ENCODE peak calls at places on chromosomes 7 and 10, in seven cellular contexts. One of them, this sample, is unnamed.

GRCh38 chr10:104021246-104021645 is 54.3 kb downstream of the SLK start:
- DNase-seq in GM23248: no peak
- DNase-seq in astrocyte: no peak
- DNase-seq in AG04450: no peak
- DNase-seq in naive thymus-derived CD4-positive, alpha-beta T cell: no peak
- DNase-seq in right atrium auricular region: no peak
- DNase-seq in CD8-positive, alpha-beta memory T cell: no peak
- DNase-seq in this sample: no peak

GRCh38 chr10:114526112-114526496 is 121.8 kb upstream of the AFAP1L2 start:
- DNase-seq in GM23248: no peak
- DNase-seq in astrocyte: peak; percentile 52
- DNase-seq in AG04450: no peak
- DNase-seq in naive thymus-derived CD4-positive, alpha-beta T cell: no peak
- DNase-seq in right atrium auricular region: no peak
- DNase-seq in CD8-positive, alpha-beta memory T cell: no peak
- DNase-seq in this sample: no peak

GRCh38 chr7:154844955-154845354 is 158.0 kb downstream of the PAXIP1 start:
- DNase-seq in GM23248: no peak
- DNase-seq in astrocyte: no peak
- DNase-seq in AG04450: no peak
- DNase-seq in naive thymus-derived CD4-positive, alpha-beta T cell: no peak
- DNase-seq in right atrium auricular region: no peak
- DNase-seq in CD8-positive, alpha-beta memory T cell: no peak
- DNase-seq in this sample: no peak

GRCh38 chr7:120731276-120731675 is 126.7 kb downstream of the TSPAN12 start:
- DNase-seq in GM23248: no peak
- DNase-seq in astrocyte: no peak
- DNase-seq in AG04450: no peak
- DNase-seq in naive thymus-derived CD4-positive, alpha-beta T cell: no peak
- DNase-seq in right atrium auricular region: no peak
- DNase-seq in CD8-positive, alpha-beta memory T cell: no peak
- DNase-seq in this sample: no peak

GRCh38 chr10:17744395-17744841 is 7.6 kb upstream of the TMEM236 start:
- DNase-seq in GM23248: no peak
- DNase-seq in astrocyte: no peak
- DNase-seq in AG04450: no peak
- DNase-seq in naive thymus-derived CD4-positive, alpha-beta T cell: no peak
- DNase-seq in right atrium auricular region: no peak
- DNase-seq in CD8-positive, alpha-beta memory T cell: no peak
- DNase-seq in this sample: no peak

GRCh38 chr7:85094046-85094720 is 92.7 kb downstream of the SEMA3D start:
- DNase-seq in GM23248: no peak
- DNase-seq in astrocyte: peak; percentile 55
- DNase-seq in AG04450: no peak
- DNase-seq in naive thymus-derived CD4-positive, alpha-beta T cell: no peak
- DNase-seq in right atrium auricular region: peak; percentile 62
- DNase-seq in CD8-positive, alpha-beta memory T cell: no peak
- DNase-seq in this sample: no peak

GRCh38 chr7:101179117-101179779 is 845 bp downstream of the NAT16 start:
- DNase-seq in GM23248: no peak
- DNase-seq in astrocyte: no peak
- DNase-seq in AG04450: no peak
- DNase-seq in naive thymus-derived CD4-positive, alpha-beta T cell: no peak
- DNase-seq in right atrium auricular region: no peak
- DNase-seq in CD8-positive, alpha-beta memory T cell: no peak
- DNase-seq in this sample: no peak

GRCh38 chr7:46610746-46611145 is 689.7 kb upstream of the IGFBP3 start:
- DNase-seq in GM23248: no peak
- DNase-seq in astrocyte: peak; percentile 14
- DNase-seq in AG04450: no peak
- DNase-seq in naive thymus-derived CD4-positive, alpha-beta T cell: no peak
- DNase-seq in right atrium auricular region: no peak
- DNase-seq in CD8-positive, alpha-beta memory T cell: no peak
- DNase-seq in this sample: no peak

GRCh38 chr10:25508112-25508815 is 333.5 kb downstream of the GPR158 start:
- DNase-seq in GM23248: no peak
- DNase-seq in astrocyte: no peak
- DNase-seq in AG04450: no peak
- DNase-seq in naive thymus-derived CD4-positive, alpha-beta T cell: no peak
- DNase-seq in right atrium auricular region: no peak
- DNase-seq in CD8-positive, alpha-beta memory T cell: no peak
- DNase-seq in this sample: no peak

GRCh38 chr7:116434820-116435341 is 64.7 kb upstream of the CAV2 start:
- DNase-seq in GM23248: peak; percentile 89
- DNase-seq in astrocyte: peak; percentile 96
- DNase-seq in AG04450: peak; percentile 26
- DNase-seq in naive thymus-derived CD4-positive, alpha-beta T cell: no peak
- DNase-seq in right atrium auricular region: no peak
- DNase-seq in CD8-positive, alpha-beta memory T cell: no peak
- DNase-seq in this sample: no peak

GRCh38 chr7:155459867-155460461 is 2.0 kb downstream of the EN2 start:
- DNase-seq in GM23248: no peak
- DNase-seq in astrocyte: no peak
- DNase-seq in AG04450: no peak
- DNase-seq in naive thymus-derived CD4-positive, alpha-beta T cell: no peak
- DNase-seq in right atrium auricular region: no peak
- DNase-seq in CD8-positive, alpha-beta memory T cell: no peak
- DNase-seq in this sample: no peak

GRCh38 chr7:48035967-48036478 is 680 bp downstream of the C7orf57 start:
- DNase-seq in GM23248: peak; percentile 72
- DNase-seq in astrocyte: peak; percentile 27
- DNase-seq in AG04450: no peak
- DNase-seq in naive thymus-derived CD4-positive, alpha-beta T cell: no peak
- DNase-seq in right atrium auricular region: no peak
- DNase-seq in CD8-positive, alpha-beta memory T cell: no peak
- DNase-seq in this sample: no peak

GRCh38 chr7:81929386-81929785 is 159.5 kb upstream of the HGF start:
- DNase-seq in GM23248: peak; percentile 39
- DNase-seq in astrocyte: peak; percentile 27
- DNase-seq in AG04450: no peak
- DNase-seq in naive thymus-derived CD4-positive, alpha-beta T cell: no peak
- DNase-seq in right atrium auricular region: no peak
- DNase-seq in CD8-positive, alpha-beta memory T cell: no peak
- DNase-seq in this sample: no peak

GRCh38 chr10:122490268-122490667 is 28.9 kb downstream of the HTRA1 start:
- DNase-seq in GM23248: peak; percentile 81
- DNase-seq in astrocyte: peak; percentile 67
- DNase-seq in AG04450: no peak
- DNase-seq in naive thymus-derived CD4-positive, alpha-beta T cell: no peak
- DNase-seq in right atrium auricular region: no peak
- DNase-seq in CD8-positive, alpha-beta memory T cell: no peak
- DNase-seq in this sample: no peak

GRCh38 chr7:45922810-45923209 is 1.7 kb upstream of the IGFBP3 start:
- DNase-seq in GM23248: peak; percentile 49
- DNase-seq in astrocyte: peak; percentile 27
- DNase-seq in AG04450: no peak
- DNase-seq in naive thymus-derived CD4-positive, alpha-beta T cell: no peak
- DNase-seq in right atrium auricular region: peak; percentile 58
- DNase-seq in CD8-positive, alpha-beta memory T cell: no peak
- DNase-seq in this sample: no peak

DNA sequence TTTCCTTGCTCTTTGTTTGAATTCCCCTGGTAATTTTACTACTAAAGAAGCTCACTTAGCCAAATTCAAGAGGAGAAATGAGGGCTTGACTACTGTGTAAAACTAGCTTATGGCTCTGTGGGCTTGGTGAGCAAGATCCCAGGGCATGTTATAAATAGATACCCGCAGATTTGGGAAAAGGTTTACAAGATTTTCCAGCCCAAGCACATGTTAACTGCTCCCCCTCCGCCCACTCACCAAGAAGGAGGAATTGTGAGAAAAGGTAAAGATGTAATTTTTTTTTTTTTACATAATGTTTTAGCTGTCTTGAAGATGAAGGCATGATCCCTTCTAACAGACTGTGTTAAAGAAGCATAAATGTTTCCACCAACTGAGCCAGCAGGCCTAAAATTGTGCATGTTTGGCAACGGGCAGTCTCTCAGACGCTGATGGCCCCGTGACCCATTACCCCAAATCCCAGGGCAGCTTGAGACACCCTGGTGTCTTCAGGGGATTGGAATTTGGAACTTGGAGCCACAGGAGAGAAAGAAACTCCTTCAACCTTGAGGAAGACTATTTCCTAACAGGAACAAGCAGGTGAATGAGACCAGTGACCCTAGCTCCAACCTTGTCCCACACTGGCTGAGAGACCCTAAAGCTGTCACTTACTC is 429.8 kb upstream of the CELF2 start:
- DNase-seq in GM23248: no peak
- DNase-seq in astrocyte: no peak
- DNase-seq in AG04450: no peak
- DNase-seq in naive thymus-derived CD4-positive, alpha-beta T cell: no peak
- DNase-seq in right atrium auricular region: no peak
- DNase-seq in CD8-positive, alpha-beta memory T cell: no peak
- DNase-seq in this sample: no peak
- H3K9me3 ChIP-seq in GM23248: no peaks in the 10 kb centered on the region
- H3K9me3 ChIP-seq in astrocyte: no peaks in the 10 kb centered on the region
- H3K9me3 ChIP-seq in AG04450: no peaks in the 10 kb centered on the region
- H3K9me3 ChIP-seq in naive thymus-derived CD4-positive, alpha-beta T cell: no peaks in the 10 kb centered on the region
- H3K9me3 ChIP-seq in right atrium auricular region: no peaks in the 10 kb centered on the region
- H3K9me3 ChIP-seq in CD8-positive, alpha-beta memory T cell: no peaks in the 10 kb centered on the region
- H3K9me3 ChIP-seq in this sample: no peaks in the 10 kb centered on the region

GRCh38 chr7:157674027-157674714 is 337.4 kb downstream of the DNAJB6 start:
- DNase-seq in GM23248: no peak
- DNase-seq in astrocyte: no peak
- DNase-seq in AG04450: no peak
- DNase-seq in naive thymus-derived CD4-positive, alpha-beta T cell: no peak
- DNase-seq in right atrium auricular region: no peak
- DNase-seq in CD8-positive, alpha-beta memory T cell: no peak
- DNase-seq in this sample: no peak

GRCh38 chr7:157675427-157675930 is 338.7 kb downstream of the DNAJB6 start:
- DNase-seq in GM23248: no peak
- DNase-seq in astrocyte: no peak
- DNase-seq in AG04450: no peak
- DNase-seq in naive thymus-derived CD4-positive, alpha-beta T cell: no peak
- DNase-seq in right atrium auricular region: no peak
- DNase-seq in CD8-positive, alpha-beta memory T cell: no peak
- DNase-seq in this sample: no peak

GRCh38 chr7:157676456-157677255 is 339.9 kb downstream of the DNAJB6 start:
- DNase-seq in GM23248: no peak
- DNase-seq in astrocyte: no peak
- DNase-seq in AG04450: no peak
- DNase-seq in naive thymus-derived CD4-positive, alpha-beta T cell: no peak
- DNase-seq in right atrium auricular region: no peak
- DNase-seq in CD8-positive, alpha-beta memory T cell: no peak
- DNase-seq in this sample: no peak

GRCh38 chr7:157674715-157675426 is 338.1 kb downstream of the DNAJB6 start:
- DNase-seq in GM23248: no peak
- DNase-seq in astrocyte: no peak
- DNase-seq in AG04450: no peak
- DNase-seq in naive thymus-derived CD4-positive, alpha-beta T cell: no peak
- DNase-seq in right atrium auricular region: no peak
- DNase-seq in CD8-positive, alpha-beta memory T cell: no peak
- DNase-seq in this sample: no peak

DNA sequence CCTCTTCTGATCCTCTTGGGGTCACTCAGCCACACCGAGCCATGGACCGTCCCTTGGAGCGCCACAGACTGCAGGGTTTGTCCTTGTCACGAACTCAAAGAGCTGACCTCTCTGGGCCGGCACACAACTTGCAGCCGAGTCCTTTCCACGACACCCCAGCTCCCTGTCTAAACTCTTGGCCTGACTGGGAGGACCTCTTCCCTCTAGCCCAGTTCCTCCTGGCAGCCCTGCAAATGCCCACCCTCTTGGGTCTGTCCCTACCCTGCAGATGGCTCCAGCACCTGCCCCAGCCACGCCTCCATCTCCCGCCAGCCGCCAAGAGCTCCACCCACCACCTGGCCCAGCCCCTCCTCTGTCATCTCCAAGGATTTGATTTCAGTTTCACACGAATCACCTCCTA is 339.2 kb downstream of the DNAJB6 start:
- DNase-seq in GM23248: no peak
- DNase-seq in astrocyte: no peak
- DNase-seq in AG04450: no peak
- DNase-seq in naive thymus-derived CD4-positive, alpha-beta T cell: no peak
- DNase-seq in right atrium auricular region: no peak
- DNase-seq in CD8-positive, alpha-beta memory T cell: no peak
- DNase-seq in this sample: no peak
- H3K9me3 ChIP-seq in GM23248: no peaks in the 10 kb centered on the region
- H3K9me3 ChIP-seq in astrocyte: no peaks in the 10 kb centered on the region
- H3K9me3 ChIP-seq in AG04450: peaks cover 61% of the 10 kb centered on the region
- H3K9me3 ChIP-seq in naive thymus-derived CD4-positive, alpha-beta T cell: no peaks in the 10 kb centered on the region
- H3K9me3 ChIP-seq in right atrium auricular region: no peaks in the 10 kb centered on the region
- H3K9me3 ChIP-seq in CD8-positive, alpha-beta memory T cell: no peaks in the 10 kb centered on the region
- H3K9me3 ChIP-seq in this sample: no peaks in the 10 kb centered on the region

DNA sequence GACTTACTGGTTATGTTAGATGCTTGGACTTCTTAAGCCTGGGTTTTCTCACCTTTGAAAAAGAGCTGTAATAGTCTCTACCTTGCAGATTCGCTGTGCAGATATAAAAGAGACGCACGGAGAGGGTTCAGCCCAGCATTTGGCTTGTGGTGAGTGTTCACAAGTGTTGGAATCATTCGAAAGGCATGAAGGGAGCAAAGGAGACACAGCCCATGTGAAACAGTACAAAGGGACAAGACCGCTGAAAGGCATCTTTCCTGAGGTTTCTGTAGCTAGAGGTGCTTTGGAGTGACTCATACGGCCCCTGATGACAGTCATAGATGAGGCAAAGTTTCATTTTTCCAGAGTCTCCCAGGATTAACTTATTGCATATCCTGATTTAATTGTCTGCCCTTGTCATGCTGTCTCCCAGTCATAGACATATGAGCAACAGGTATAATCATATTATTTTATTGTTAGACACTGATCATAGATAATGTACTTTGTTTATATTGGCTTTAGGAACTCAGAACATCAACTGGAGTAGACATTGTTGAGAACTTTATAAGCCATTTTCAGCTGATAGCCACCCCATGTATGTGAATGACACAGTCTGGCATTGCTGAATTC is 171.1 kb downstream of the ADRA2A start:
- DNase-seq in GM23248: peak; percentile 35
- DNase-seq in astrocyte: no peak
- DNase-seq in AG04450: no peak
- DNase-seq in naive thymus-derived CD4-positive, alpha-beta T cell: no peak
- DNase-seq in right atrium auricular region: no peak
- DNase-seq in CD8-positive, alpha-beta memory T cell: no peak
- DNase-seq in this sample: no peak
- H3K9me3 ChIP-seq in GM23248: no peaks in the 10 kb centered on the region
- H3K9me3 ChIP-seq in astrocyte: no peaks in the 10 kb centered on the region
- H3K9me3 ChIP-seq in AG04450: peaks cover 13% of the 10 kb centered on the region
- H3K9me3 ChIP-seq in naive thymus-derived CD4-positive, alpha-beta T cell: no peaks in the 10 kb centered on the region
- H3K9me3 ChIP-seq in right atrium auricular region: peaks cover 10% of the 10 kb centered on the region
- H3K9me3 ChIP-seq in CD8-positive, alpha-beta memory T cell: no peaks in the 10 kb centered on the region
- H3K9me3 ChIP-seq in this sample: no peaks in the 10 kb centered on the region

DNA sequence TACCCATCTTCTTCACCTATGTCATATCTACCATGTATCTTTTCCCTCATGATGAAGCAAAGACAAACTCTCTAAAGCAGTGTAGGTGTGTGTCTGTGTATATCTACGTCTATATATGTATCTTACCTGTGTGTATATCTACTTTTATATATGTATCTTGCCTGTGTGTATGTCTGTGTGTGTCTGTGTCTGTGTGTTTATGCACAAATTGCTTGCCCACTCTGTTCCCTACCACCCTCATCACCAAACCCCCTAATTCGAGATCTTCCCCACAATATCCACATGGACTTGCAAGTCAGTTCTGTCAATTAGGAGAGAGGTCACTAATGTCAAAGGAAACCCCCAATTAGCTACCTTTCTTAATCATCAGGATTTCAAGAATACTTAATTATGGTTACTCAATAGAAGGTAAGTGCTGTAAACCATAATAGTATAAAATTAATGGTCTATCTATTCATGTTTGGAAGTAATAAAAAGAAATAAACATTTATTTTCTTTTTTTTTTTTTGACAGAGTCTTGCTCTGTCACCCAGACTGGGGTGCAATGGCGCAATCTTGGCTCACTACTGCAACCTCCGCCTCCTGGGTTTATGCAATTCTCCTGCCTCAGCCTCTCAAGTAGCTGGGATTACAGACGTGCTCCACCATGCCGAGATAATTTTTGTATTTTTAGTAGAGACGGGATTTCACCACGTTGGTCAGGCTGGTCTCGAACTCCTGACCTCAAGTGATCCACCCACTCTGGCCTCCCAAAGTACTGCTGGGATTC is 43.6 kb downstream of the ANKRD61 start:
- DNase-seq in GM23248: no peak
- DNase-seq in astrocyte: no peak
- DNase-seq in AG04450: no peak
- DNase-seq in naive thymus-derived CD4-positive, alpha-beta T cell: no peak
- DNase-seq in right atrium auricular region: no peak
- DNase-seq in CD8-positive, alpha-beta memory T cell: no peak
- DNase-seq in this sample: no peak
- H3K9me3 ChIP-seq in GM23248: no peaks in the 10 kb centered on the region
- H3K9me3 ChIP-seq in astrocyte: no peaks in the 10 kb centered on the region
- H3K9me3 ChIP-seq in AG04450: no peaks in the 10 kb centered on the region
- H3K9me3 ChIP-seq in naive thymus-derived CD4-positive, alpha-beta T cell: no peaks in the 10 kb centered on the region
- H3K9me3 ChIP-seq in right atrium auricular region: no peaks in the 10 kb centered on the region
- H3K9me3 ChIP-seq in CD8-positive, alpha-beta memory T cell: no peaks in the 10 kb centered on the region
- H3K9me3 ChIP-seq in this sample: no peaks in the 10 kb centered on the region

This sample was measured in T-helper 17 cell.